ENCODE peak calls at places on chromosomes 11 and 22, in four cellular contexts. Z, B, R and L are unnamed samples.

GRCh38 chr22:48745842-48746788 is 1081.6 kb downstream of the BRD1 start:
- DNase-seq in Z (no peak), B (no peak), R (no peak), L (no peak)

GRCh38 chr11:62116458-62116857 is 7.4 kb upstream of the INCENP start:
- DNase-seq in Z (no peak), B (no peak), R (no peak), L (no peak)

GRCh38 chr11:18615628-18616392 is 16.2 kb downstream of the MISFA start:
- DNase-seq in Z (no peak), B (no peak), R (no peak), L (peak)

GRCh38 chr22:43423046-43423445 is 11.2 kb downstream of the MPPED1 start:
- DNase-seq in Z (no peak), B (no peak), R (no peak), L (no peak)

GRCh38 chr11:128559496-128560103 is 27.8 kb downstream of the ETS1 start:
- DNase-seq in Z (no peak), B (no peak), R (no peak), L (no peak)

GRCh38 chr11:119749006-119749565 is 20.1 kb upstream of the NECTIN1 start:
- DNase-seq in Z (no peak), B (no peak), R (no peak), L (no peak)

GRCh38 chr11:125842319-125842948 is 9.3 kb downstream of the PATE4 start:
- DNase-seq in Z (peak), B (no peak), R (no peak), L (peak)

GRCh38 chr11:20022363-20023081 is 137.8 kb downstream of the DBX1 start:
- DNase-seq in Z (no peak), B (no peak), R (no peak), L (no peak)

GRCh38 chr11:2690261-2690575 is 9.6 kb downstream of the KCNQ1OT1 start:
- DNase-seq in Z (no peak), B (no peak), R (no peak), L (no peak)

GRCh38 chr11:116193321-116194114 is 579.3 kb downstream of the BUD13 start:
- DNase-seq in Z (no peak), B (no peak), R (no peak), L (no peak)

GRCh38 chr11:67382481-67383136 is 9.2 kb upstream of the RAD9A start:
- DNase-seq in Z (peak), B (peak), R (peak), L (no peak)

GRCh38 chr22:44313385-44314006 is 745 bp upstream of the SHISAL1 start:
- DNase-seq in Z (no peak), B (no peak), R (no peak), L (no peak)

GRCh38 chr11:117924631-117925170 is 4.5 kb downstream of the TMPRSS13 start:
- DNase-seq in Z (no peak), B (no peak), R (no peak), L (no peak)

GRCh38 chr22:37735054-37735453 is 38.2 kb downstream of the TRIOBP start:
- DNase-seq in Z (no peak), B (no peak), R (no peak), L (no peak)

GRCh38 chr11:127919206-127920000 is 668.0 kb downstream of the ETS1 start:
- DNase-seq in Z (no peak), B (no peak), R (no peak), L (peak)

GRCh38 chr11:65864758-65865471 is 4.7 kb downstream of the MUS81 start:
- DNase-seq in Z (no peak), B (no peak), R (no peak), L (no peak)

GRCh38 chr11:27201454-27202302 is 161.1 kb downstream of the BBOX1 start:
- DNase-seq in Z (no peak), B (no peak), R (no peak), L (no peak)

GRCh38 chr11:3231851-3232744 is at the start of gene MRGPRE:
- DNase-seq in Z (no peak), B (no peak), R (no peak), L (no peak)

GRCh38 chr22:47276219-47276843 is 513.9 kb downstream of the TBC1D22A start:
- DNase-seq in Z (no peak), B (no peak), R (no peak), L (no peak)